ENCODE peak calls at places on chromosomes 12 and 14, in four cellular contexts. R, P, I and E are unnamed samples.

GRCh38 chr14:54567634-54568561 is 970 bp downstream of the SAMD4A start:
- DNase-seq in R (peak; percentile 50), P (peak; percentile 50), I (peak; percentile 21), E (peak; percentile 46)

GRCh38 chr14:100054553-100055075 is 10.6 kb upstream of the EVL start:
- DNase-seq in R (no peak), P (no peak), I (no peak), E (no peak)

GRCh38 chr12:2642896-2643425 is 151.8 kb upstream of the FKBP4 start:
- DNase-seq in R (no peak), P (peak; percentile 10), I (no peak), E (no peak)

GRCh38 chr14:62213516-62213915 is 451.3 kb downstream of the SNAPC1 start:
- DNase-seq in R (no peak), P (no peak), I (no peak), E (no peak)

GRCh38 chr14:43204816-43205215 is 1302.3 kb downstream of the FSCB start:
- DNase-seq in R (no peak), P (no peak), I (no peak), E (no peak)

GRCh38 chr14:92950773-92951172 is 27.8 kb downstream of the CHGA start:
- DNase-seq in R (no peak), P (no peak), I (no peak), E (no peak)

GRCh38 chr12:121678721-121679300 is 9.4 kb upstream of the MORN3 start:
- DNase-seq in R (no peak), P (no peak), I (peak; percentile 33), E (no peak)

GRCh38 chr14:94945615-94946014 is 175.7 kb upstream of the GSC start:
- DNase-seq in R (no peak), P (no peak), I (no peak), E (no peak)

GRCh38 chr14:89641495-89642162 is 224.6 kb upstream of the FOXN3 start:
- DNase-seq in R (no peak), P (no peak), I (no peak), E (no peak)

GRCh38 chr12:7638064-7638763 is 27.5 kb downstream of the APOBEC1 start:
- DNase-seq in R (no peak), P (no peak), I (no peak), E (peak; percentile 9)

GRCh38 chr14:92670177-92670576 is 78.2 kb downstream of the LGMN start:
- DNase-seq in R (no peak), P (no peak), I (no peak), E (no peak)

GRCh38 chr12:49872781-49873181 is 29.9 kb upstream of the BCDIN3D start:
- DNase-seq in R (no peak), P (no peak), I (no peak), E (no peak)

GRCh38 chr12:96106137-96106536 is 70.8 kb upstream of the LTA4H start:
- DNase-seq in R (no peak), P (no peak), I (no peak), E (no peak)

GRCh38 chr12:41188058-41188840 is at the start of gene PDZRN4:
- DNase-seq in R (no peak), P (no peak), I (no peak), E (peak; percentile 38)

GRCh38 chr12:89544730-89545184 is 18.9 kb upstream of the POC1B start:
- DNase-seq in R (peak; percentile 77), P (no peak), I (no peak), E (no peak)

GRCh38 chr12:77940566-77940965 is 109.9 kb downstream of the NAV3 start:
- DNase-seq in R (no peak), P (no peak), I (no peak), E (no peak)

DNA sequence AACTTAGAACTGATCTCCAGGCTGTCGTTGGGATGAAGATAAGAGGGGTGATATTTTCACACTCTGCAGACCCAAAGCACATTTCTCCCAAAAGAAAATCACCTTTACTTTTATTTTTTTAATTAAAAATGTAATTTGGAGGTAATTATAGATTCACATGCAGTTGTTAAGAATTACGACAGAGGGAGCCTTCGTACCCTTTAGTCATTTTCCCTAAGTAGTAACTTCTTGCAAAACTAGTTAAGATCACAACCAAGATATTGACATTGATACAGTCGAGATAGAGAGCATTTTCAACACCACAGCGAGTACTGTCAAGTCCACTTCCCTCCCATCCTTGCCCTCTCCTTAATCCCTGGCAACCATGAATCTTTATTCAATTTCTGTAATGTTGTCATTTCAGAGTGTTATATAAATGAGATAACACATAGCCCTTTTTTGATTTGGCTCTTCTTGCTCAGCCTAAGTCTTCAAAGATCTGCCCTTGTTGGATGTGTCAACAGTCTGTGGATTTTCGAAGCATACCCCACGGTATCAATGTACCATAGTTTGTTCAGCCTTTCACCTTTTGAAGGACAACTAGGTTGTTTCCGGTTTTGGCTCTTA is 39.6 kb downstream of the DNAH10 start:
- DNase-seq in R (no peak), P (no peak), I (no peak), E (no peak)
- TF ChIP-seq CTCF in R (no peak), P (no peak), I (peak; percentile 35), E (peak; percentile 59)

DNA sequence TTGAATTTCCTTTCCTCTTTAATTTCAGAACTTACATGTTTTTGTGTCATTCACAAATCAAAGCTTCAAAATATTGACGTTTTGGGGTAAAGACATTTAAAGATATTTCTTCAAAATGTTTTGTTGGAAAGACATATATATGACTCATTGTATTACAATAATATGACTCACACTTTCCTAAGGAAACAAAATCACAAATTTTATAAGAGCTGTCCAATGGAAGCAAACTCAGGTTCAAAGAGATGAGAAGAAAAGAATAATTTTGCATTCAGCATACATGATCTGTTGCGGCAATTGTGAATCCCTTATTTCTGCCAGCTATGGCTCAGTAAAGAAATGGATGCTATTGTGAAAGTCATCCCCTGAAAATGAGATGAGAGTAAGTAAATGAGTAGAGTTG is 82.7 kb downstream of the GRIP1 start:
- DNase-seq in R (no peak), P (no peak), I (no peak), E (no peak)
- TF ChIP-seq CTCF in R (no peak), P (no peak), I (no peak), E (no peak)

GRCh38 chr12:107014050-107014449 is 27.1 kb upstream of the MTERF2 start:
- DNase-seq in R (peak; percentile 43), P (no peak), I (peak; percentile 6), E (no peak)
- TF ChIP-seq CTCF in R (peak; percentile 55), P (no peak), I (peak; percentile 9), E (no peak)

DNA sequence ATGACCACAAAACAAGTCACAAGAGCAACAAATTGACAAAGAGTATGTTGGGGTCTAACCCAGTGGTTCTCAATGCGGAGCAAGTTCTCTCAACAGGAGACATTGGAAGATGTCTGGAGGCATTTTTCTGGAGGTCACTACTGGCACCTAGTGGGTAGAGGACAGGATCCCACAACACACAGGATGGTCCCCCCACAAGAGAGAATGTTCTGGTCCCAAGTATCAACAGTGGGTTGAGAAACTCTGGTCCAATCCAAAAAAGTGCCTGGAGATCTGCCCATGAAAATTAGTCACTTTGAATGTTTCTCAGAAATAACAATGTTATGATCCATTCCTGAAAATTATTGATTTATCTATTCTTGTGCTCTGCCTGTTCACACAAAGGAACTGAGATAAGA is 3.3 kb downstream of the SSH1 start:
- DNase-seq in R (no peak), P (no peak), I (no peak), E (no peak)
- TF ChIP-seq CTCF in R (no peak), P (no peak), I (peak; percentile 32), E (no peak)

GRCh38 chr14:64963611-64964010 is 8.5 kb downstream of the RAB15 start:
- DNase-seq in R (no peak), P (no peak), I (no peak), E (no peak)
- TF ChIP-seq CTCF in R (no peak), P (no peak), I (peak; percentile 38), E (no peak)

GRCh38 chr12:32084753-32085152 is 21.9 kb upstream of the BICD1 start:
- DNase-seq in R (no peak), P (no peak), I (no peak), E (no peak)
- TF ChIP-seq CTCF in R (no peak), P (no peak), I (no peak), E (no peak)

GRCh38 chr12:25416516-25416915 is 136.6 kb downstream of the LMNTD1 start:
- DNase-seq in R (no peak), P (no peak), I (no peak), E (no peak)
- TF ChIP-seq CTCF in R (no peak), P (no peak), I (no peak), E (no peak)

DNA sequence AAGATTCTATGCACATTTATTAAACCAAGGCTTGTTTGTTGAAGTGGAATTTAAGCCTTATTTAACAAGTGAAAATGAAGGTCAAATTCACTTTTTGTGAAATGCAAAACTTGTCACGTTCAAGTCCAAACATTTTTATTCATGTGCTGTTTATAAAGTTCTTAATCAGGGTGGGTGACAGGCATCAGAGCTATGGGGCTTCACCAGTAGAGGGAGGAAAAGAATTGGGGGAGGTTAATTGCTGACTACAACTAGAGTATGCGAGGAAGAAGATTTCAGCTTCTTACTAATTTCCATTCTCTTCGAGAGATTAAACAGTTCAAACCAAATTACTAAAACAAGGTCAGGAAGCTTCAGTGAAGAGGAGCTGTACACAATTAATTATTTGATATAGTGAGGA is 9.7 kb downstream of the MOK start:
- DNase-seq in R (no peak), P (no peak), I (no peak), E (no peak)
- TF ChIP-seq CTCF in R (no peak), P (no peak), I (peak; percentile 21), E (peak; percentile 26)

GRCh38 chr12:51242150-51242549 is 3.5 kb downstream of the DAZAP2 start:
- DNase-seq in R (no peak), P (no peak), I (no peak), E (no peak)

GRCh38 chr12:51242896-51243295 is 4.3 kb downstream of the DAZAP2 start:
- DNase-seq in R (no peak), P (no peak), I (no peak), E (no peak)

GRCh38 chr12:51238037-51238509 is 553 bp upstream of the DAZAP2 start:
- DNase-seq in R (peak; percentile 50), P (no peak), I (no peak), E (no peak)

GRCh38 chr12:51240971-51241370 is 2.3 kb downstream of the DAZAP2 start:
- DNase-seq in R (no peak), P (no peak), I (no peak), E (no peak)

DNA sequence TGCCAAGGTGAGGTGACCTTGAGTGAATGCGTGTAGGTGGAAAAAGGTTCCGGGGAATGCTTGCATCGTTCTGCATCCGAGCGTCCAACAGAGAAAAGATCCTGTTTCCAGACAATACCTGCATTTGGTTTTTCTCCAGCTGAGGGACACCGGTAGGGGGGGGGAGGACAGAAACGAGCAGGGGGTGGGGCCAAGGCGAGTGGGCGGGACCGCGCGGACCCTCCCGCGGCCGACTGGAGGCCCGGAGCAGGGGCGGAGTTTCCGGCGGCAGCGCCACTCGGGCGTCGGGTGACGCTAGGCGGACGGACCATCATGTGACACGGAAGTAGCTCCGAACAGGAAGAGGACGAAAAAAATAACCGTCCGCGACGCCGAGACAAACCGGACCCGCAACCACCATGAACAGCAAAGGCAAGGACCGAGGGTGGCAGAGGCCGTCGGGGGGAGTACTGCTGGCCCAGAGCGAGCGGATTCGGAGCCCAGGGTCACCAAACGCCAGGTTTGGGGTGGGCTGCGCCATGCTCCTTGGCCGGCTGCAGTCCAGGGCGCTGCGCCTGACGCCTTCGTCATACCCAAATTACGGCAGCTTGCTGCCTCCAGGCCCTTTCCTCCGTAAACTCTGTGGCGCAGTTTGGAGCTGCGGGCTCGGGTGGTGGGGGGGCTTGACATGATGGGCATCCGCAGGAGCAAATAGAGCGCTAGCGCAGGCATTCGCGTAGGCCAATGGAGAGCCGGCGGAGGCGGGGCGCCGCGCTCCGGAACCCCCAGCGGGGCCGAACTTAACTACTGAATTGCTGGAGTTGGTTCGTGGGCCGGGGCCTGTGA is at the start of gene DAZAP2:
- DNase-seq in R (peak; percentile 98), P (peak; percentile 96), I (peak; percentile 96), E (peak; percentile 82)
- TF ChIP-seq CTCF in R (peak; percentile 10), P (peak; percentile 20), I (no peak), E (peak; percentile 7)